ENCODE peak calls at places on chromosomes 5 and 9, in ten cellular contexts. J is effector memory CD4-positive, alpha-beta T cell; H is heart left ventricle; I is iris pigment epithelial cell; F is stimulated activated CD8-positive, alpha-beta memory T cell treated with anti-CD3 and anti-CD28 coated beads, Interleukin-2, amount 100 ng/mL, for 48 hours; S is activated T-helper 1 cell treated with Interleukin-2 at 50 U/mL for 16 hours; P is occipital lobe; R is bronchial epithelial cell; D is astrocyte; N is AG04450. Q is an unnamed sample.

GRCh38 chr5:111999286-111999685 is 242.3 kb upstream of the NREP start:
- DNase-seq in N (peak), F (no peak), P (no peak), S (no peak), D (peak), J (no peak), H (no peak), R (no peak), I (peak), Q (no peak)

GRCh38 chr9:119963798-119964372 is 594.6 kb upstream of the BRINP1 start:
- DNase-seq in N (peak), D (peak), P (no peak), S (no peak), F (no peak), H (no peak), I (peak), J (no peak), R (peak), Q (no peak)

GRCh38 chr5:179923422-179923821 is 15.7 kb upstream of the TBC1D9B start:
- DNase-seq in F (no peak), I (no peak), D (no peak), P (no peak), S (no peak), J (no peak), H (no peak), R (no peak), N (no peak), Q (no peak)

GRCh38 chr9:113853333-113853732 is 22.8 kb upstream of the ZNF618 start:
- DNase-seq in S (no peak), J (no peak), P (no peak), H (no peak), N (no peak), F (no peak), R (peak), D (no peak), I (no peak), Q (no peak)

GRCh38 chr5:53330491-53330890 is 149.9 kb upstream of the FST start:
- DNase-seq in D (no peak), N (no peak), P (no peak), I (no peak), R (no peak), H (no peak), F (no peak), S (no peak), J (no peak), Q (no peak)

GRCh38 chr9:124347968-124348358 is 67.3 kb downstream of the PSMB7 start:
- DNase-seq in P (no peak), H (no peak), F (no peak), D (no peak), I (no peak), N (no peak), J (no peak), R (no peak), S (no peak), Q (peak)

GRCh38 chr5:639584-640213 is 27.6 kb downstream of the CEP72 start:
- DNase-seq in D (no peak), S (no peak), R (no peak), P (no peak), F (no peak), I (no peak), J (no peak), N (no peak), H (no peak), Q (no peak)

GRCh38 chr5:157020002-157020401 is 38.9 kb downstream of the HAVCR1 start:
- DNase-seq in R (no peak), S (no peak), N (no peak), D (no peak), I (no peak), J (no peak), H (no peak), F (no peak), P (no peak), Q (no peak)

Q was measured in left ventricle myocardium inferior.